ENCODE peak calls at places on chromosomes 11 and 22, in nine cellular contexts. D, Q, T, Z, E, R, U, S and I are unnamed samples.
A peak's percentile ranks its signal among the peaks of the same experiment; 100 is the strongest.

GRCh38 chr22:46748948-46749681 is 11.1 kb upstream of the CERK start:
- DNase-seq in E (peak; percentile 50), D (no peak), T (no peak), R (no peak), U (no peak), Z (no peak), Q (no peak), S (no peak), I (no peak)

GRCh38 chr11:17738350-17739207 is 4.0 kb downstream of the KCNC1 start:
- DNase-seq in R (no peak), T (no peak), D (no peak), U (no peak), S (no peak), E (no peak), Q (peak; percentile 68), Z (no peak), I (peak; percentile 54)

GRCh38 chr22:23034621-23035556 is 35.4 kb upstream of the GNAZ start:
- DNase-seq in T (no peak), Z (no peak), S (no peak), D (no peak), R (no peak), U (no peak), E (no peak), Q (no peak), I (no peak)

GRCh38 chr11:2200957-2201519 is 29.4 kb upstream of the TH start:
- DNase-seq in Z (no peak), D (no peak), T (no peak), S (no peak), U (no peak), Q (no peak), R (no peak), E (no peak), I (no peak)

GRCh38 chr11:11010624-11011127 is 152.8 kb upstream of the ZBED5 start:
- DNase-seq in U (no peak), D (no peak), S (peak; percentile 61), T (peak; percentile 34), Q (peak; percentile 58), R (no peak), E (no peak), Z (no peak), I (no peak)

GRCh38 chr22:22759889-22760546 is 115.6 kb downstream of the GGTLC2 start:
- DNase-seq in E (no peak), Z (no peak), T (no peak), R (no peak), D (no peak), U (no peak), S (no peak), Q (no peak), I (no peak)

GRCh38 chr22:39208013-39208680 is 36.6 kb downstream of the PDGFB start:
- DNase-seq in D (no peak), T (no peak), Q (no peak), R (no peak), Z (no peak), S (no peak), E (no peak), U (no peak), I (peak; percentile 36)

GRCh38 chr11:111081021-111081511 is 164.5 kb upstream of the POU2AF2 start:
- DNase-seq in U (no peak), E (no peak), Q (no peak), D (peak; percentile 63), S (no peak), T (no peak), Z (no peak), R (no peak), I (no peak)

GRCh38 chr11:64876835-64877341 is 1.5 kb downstream of the EHD1 start:
- DNase-seq in Z (no peak), T (no peak), Q (no peak), D (no peak), S (no peak), E (no peak), U (peak; percentile 87), R (peak; percentile 69), I (peak; percentile 87)

GRCh38 chr22:19892249-19892879 is 37.7 kb upstream of the GNB1L start:
- DNase-seq in Q (no peak), D (no peak), U (no peak), Z (no peak), T (no peak), S (no peak), R (no peak), E (peak; percentile 42), I (no peak)

GRCh38 chr11:61281581-61282250 is 13.4 kb downstream of the VWCE start:
- DNase-seq in Q (peak; percentile 96), D (no peak), T (peak; percentile 27), Z (peak; percentile 63), S (no peak), U (no peak), R (peak; percentile 71), E (no peak), I (peak; percentile 84)

GRCh38 chr11:122103366-122103765 is 12.6 kb downstream of the BLID start:
- DNase-seq in U (no peak), Z (no peak), R (no peak), S (no peak), D (no peak), E (no peak), T (no peak), Q (no peak), I (no peak)

GRCh38 chr22:27336151-27337090 is 465.1 kb downstream of the MN1 start:
- DNase-seq in T (no peak), D (no peak), Q (no peak), E (no peak), R (no peak), U (no peak), S (no peak), Z (no peak), I (no peak)

GRCh38 chr11:13269775-13270174 is 7.8 kb upstream of the BMAL1 start:
- DNase-seq in E (no peak), R (no peak), Z (no peak), U (peak; percentile 34), S (no peak), Q (no peak), T (no peak), D (no peak), I (no peak)

GRCh38 chr11:81033779-81034550 is 1593.1 kb upstream of the TENM4 start:
- DNase-seq in S (no peak), R (no peak), T (peak; percentile 27), Q (no peak), U (no peak), Z (no peak), D (no peak), E (no peak), I (no peak)

GRCh38 chr11:20355221-20356219 is 8.0 kb upstream of the HTATIP2 start:
- DNase-seq in Z (no peak), S (no peak), U (peak; percentile 50), R (no peak), E (peak; percentile 27), T (no peak), Q (peak; percentile 44), D (peak; percentile 50), I (no peak)

GRCh38 chr22:28410050-28410816 is 269.4 kb downstream of the TTC28 start:
- DNase-seq in T (no peak), S (no peak), R (no peak), E (no peak), D (no peak), Q (peak; percentile 33), U (peak; percentile 21), Z (no peak), I (no peak)